ENCODE peak calls at places on chromosome 2, in six cellular contexts. L, J, I, O, X and Q are unnamed samples.

GRCh38 chr2:174487536-174488162 is 820 bp upstream of the GPR155 start:
- DNase-seq in L (no peak), J (no peak), I (no peak), O (no peak), X (no peak), Q (no peak)

GRCh38 chr2:1591978-1592907 is 152.1 kb downstream of the PXDN start:
- DNase-seq in L (no peak), J (no peak), I (no peak), O (no peak), X (no peak), Q (no peak)

GRCh38 chr2:191811807-191812602 is 34.9 kb downstream of the CAVIN2 start:
- DNase-seq in L (peak; percentile 68), J (peak; percentile 71), I (peak; percentile 28), O (no peak), X (peak; percentile 59), Q (no peak)

GRCh38 chr2:111705711-111706323 is 178.2 kb downstream of the ANAPC1 start:
- DNase-seq in L (no peak), J (no peak), I (peak; percentile 70), O (peak; percentile 12), X (no peak), Q (peak; percentile 27)

GRCh38 chr2:29113027-29113686 is 2.1 kb upstream of the CLIP4 start:
- DNase-seq in L (no peak), J (no peak), I (no peak), O (no peak), X (no peak), Q (no peak)

GRCh38 chr2:46825958-46826897 is 89.4 kb downstream of the MCFD2 start:
- DNase-seq in L (no peak), J (no peak), I (no peak), O (no peak), X (no peak), Q (no peak)

GRCh38 chr2:194883711-194884110 is 773.3 kb upstream of the SLC39A10 start:
- DNase-seq in L (no peak), J (no peak), I (no peak), O (no peak), X (no peak), Q (no peak)

GRCh38 chr2:157355618-157356017 is 30.0 kb upstream of the ERMN start:
- DNase-seq in L (no peak), J (no peak), I (no peak), O (no peak), X (no peak), Q (no peak)

GRCh38 chr2:108933691-108934117 is 55.3 kb downstream of the EDAR start:
- DNase-seq in L (no peak), J (no peak), I (no peak), O (no peak), X (no peak), Q (no peak)

GRCh38 chr2:72090271-72090720 is 57.4 kb downstream of the CYP26B1 start:
- DNase-seq in L (peak; percentile 3), J (no peak), I (no peak), O (no peak), X (no peak), Q (no peak)

GRCh38 chr2:161010503-161010902 is 149.7 kb upstream of the TANK start:
- DNase-seq in L (no peak), J (no peak), I (no peak), O (no peak), X (no peak), Q (no peak)

GRCh38 chr2:171889333-171889732 is 4.7 kb downstream of the SLC25A12 start:
- DNase-seq in L (no peak), J (no peak), I (no peak), O (no peak), X (no peak), Q (no peak)

GRCh38 chr2:80073134-80073561 is 231.4 kb downstream of the LRRTM1 start:
- DNase-seq in L (no peak), J (peak; percentile 18), I (peak; percentile 35), O (no peak), X (no peak), Q (no peak)

GRCh38 chr2:204869142-204869823 is 324.0 kb downstream of the PARD3B start:
- DNase-seq in L (no peak), J (no peak), I (no peak), O (no peak), X (no peak), Q (no peak)

GRCh38 chr2:241868661-241869081 is 858 bp upstream of the RTP5 start:
- DNase-seq in L (no peak), J (no peak), I (no peak), O (no peak), X (no peak), Q (no peak)

GRCh38 chr2:12169060-12169406 is 422.6 kb downstream of the LPIN1 start:
- DNase-seq in L (no peak), J (no peak), I (no peak), O (no peak), X (no peak), Q (no peak)

GRCh38 chr2:85312404-85312803 is 15.4 kb downstream of the TGOLN2 start:
- DNase-seq in L (no peak), J (no peak), I (no peak), O (no peak), X (no peak), Q (no peak)

GRCh38 chr2:168231609-168232241 is 15.7 kb downstream of the STK39 start:
- DNase-seq in L (no peak), J (no peak), I (no peak), O (no peak), X (peak; percentile 20), Q (no peak)